ENCODE peak calls at places on chromosomes 6 and 20, in eight cellular contexts. K is aorta, S is mammary epithelial cell, V is astrocyte, A is pancreas, U is heart right ventricle, W is brain microvascular endothelial cell, B is transverse colon. O is an unnamed sample. For H3K36me3, the result is how much of the 10 kb centered on the place peaks cover.

GRCh38 chr6:148367418-148368024 is 24.9 kb downstream of the SASH1 start:
- DNase-seq in V (no peak), S (peak), B (no peak), K (peak), U (peak), W (peak), A (no peak), O (peak)

GRCh38 chr6:158686311-158686710 is 36.5 kb downstream of the SYTL3 start:
- DNase-seq in S (no peak), U (no peak), A (no peak), K (no peak), V (no peak), B (no peak), W (no peak), O (no peak)

GRCh38 chr6:80769101-80769500 is 662.6 kb downstream of the BCKDHB start:
- DNase-seq in W (peak), U (no peak), V (peak), K (no peak), A (no peak), B (no peak), S (no peak), O (no peak)

GRCh38 chr20:57159945-57160610 is 106.4 kb downstream of the BMP7 start:
- DNase-seq in W (no peak), A (no peak), S (no peak), U (no peak), V (no peak), K (peak), B (no peak), O (no peak)

GRCh38 chr6:136550045-136550329 is 235 bp downstream of the MAP7 start:
- DNase-seq in U (peak), K (peak), V (no peak), A (no peak), B (no peak), S (no peak), W (no peak), O (no peak)

GRCh38 chr6:150079604-150080003 is 10.7 kb upstream of the ULBP3 start:
- DNase-seq in V (peak), S (no peak), B (no peak), A (no peak), U (no peak), W (no peak), K (no peak), O (no peak)

GRCh38 chr6:25927721-25928359 is 2.7 kb downstream of the SLC17A2 start:
- DNase-seq in W (no peak), S (no peak), V (peak), K (no peak), A (no peak), U (no peak), B (no peak), O (no peak)

GRCh38 chr6:158061361-158061708 is 79.7 kb downstream of the SYNJ2 start:
- DNase-seq in S (no peak), K (peak), V (no peak), B (no peak), A (no peak), U (no peak), W (no peak), O (no peak)

GRCh38 chr20:13284830-13285229 is 63.8 kb downstream of the ISM1 start:
- DNase-seq in W (no peak), V (no peak), S (peak), B (no peak), K (no peak), U (no peak), A (no peak), O (no peak)

GRCh38 chr6:113642714-113643442 is 214.3 kb upstream of the MARCKS start:
- DNase-seq in K (no peak), S (no peak), V (no peak), B (peak), W (no peak), U (no peak), A (no peak), O (no peak)

GRCh38 chr6:99951016-99951805 is 42.8 kb downstream of the MCHR2 start:
- DNase-seq in U (no peak), B (no peak), K (no peak), S (no peak), A (no peak), W (no peak), V (no peak), O (no peak)

GRCh38 chr20:34145280-34145819 is 33.3 kb upstream of the EIF2S2 start:
- DNase-seq in S (no peak), A (no peak), U (no peak), K (no peak), V (no peak), W (no peak), B (no peak), O (no peak)

GRCh38 chr20:13322621-13323020 is 101.5 kb downstream of the ISM1 start:
- DNase-seq in V (no peak), K (no peak), S (no peak), A (no peak), W (no peak), U (no peak), B (no peak), O (no peak)

GRCh38 chr6:118317581-118318563 is 230.2 kb upstream of the PLN start:
- DNase-seq in B (no peak), A (no peak), V (peak), W (peak), U (no peak), K (no peak), S (no peak), O (no peak)

GRCh38 chr20:3739926-3740599 is 7.6 kb downstream of the HSPA12B start:
- DNase-seq in W (no peak), S (no peak), B (no peak), V (no peak), A (no peak), K (no peak), U (no peak), O (no peak)

GRCh38 chr20:58651548-58651822 is 402 bp downstream of the STX16 start:
- DNase-seq in S (no peak), W (no peak), K (no peak), U (no peak), A (no peak), B (no peak), V (no peak), O (no peak)

GRCh38 chr6:2758980-2759379 is 6.2 kb upstream of the WRNIP1 start:
- DNase-seq in V (no peak), B (no peak), W (no peak), U (no peak), K (no peak), S (no peak), A (no peak), O (no peak)

GRCh38 chr6:75381878-75382633 is 97.5 kb upstream of the TMEM30A start:
- DNase-seq in K (no peak), B (no peak), S (no peak), W (peak), A (no peak), U (no peak), V (peak), O (no peak)

GRCh38 chr20:46119547-46119946 is 1.4 kb downstream of the CD40 start:
- DNase-seq in A (no peak), S (no peak), U (no peak), K (no peak), W (no peak), B (no peak), V (no peak), O (no peak)

GRCh38 chr20:43514062-43514971 is 6.8 kb downstream of the L3MBTL1 start:
- DNase-seq in U (peak), A (peak), V (peak), S (peak), W (peak), B (peak), K (peak), O (no peak)

GRCh38 chr6:55943329-55943728 is 67.9 kb upstream of the BMP5 start:
- DNase-seq in U (no peak), W (peak), A (no peak), V (peak), S (no peak), B (no peak), K (no peak), O (peak)

GRCh38 chr6:131727467-131727866 is 16.6 kb upstream of the CTAGE9 start:
- DNase-seq in V (no peak), K (no peak), S (no peak), B (no peak), A (no peak), U (no peak), W (no peak), O (peak)

GRCh38 chr6:122788208-122788607 is 850 bp upstream of the SMPDL3A start:
- DNase-seq in B (no peak), K (no peak), A (no peak), W (no peak), S (no peak), U (no peak), V (no peak), O (no peak)

GRCh38 chr6:158104696-158105095 is 63.4 kb downstream of the SERAC1 start:
- DNase-seq in S (no peak), V (no peak), K (no peak), A (no peak), B (no peak), W (no peak), U (no peak), O (no peak)

GRCh38 chr6:138869343-138869742 is 73.5 kb downstream of the ECT2L start:
- DNase-seq in S (no peak), V (peak), K (no peak), B (no peak), W (no peak), A (no peak), U (peak), O (no peak)

GRCh38 chr20:63807654-63808053 is 23.4 kb downstream of the ZBTB46 start:
- DNase-seq in S (no peak), W (no peak), A (no peak), K (no peak), U (no peak), B (no peak), V (no peak), O (no peak)

GRCh38 chr6:132218063-132218696 is 183.1 kb downstream of the MOXD1 start:
- DNase-seq in W (peak), A (no peak), K (no peak), V (no peak), B (no peak), S (no peak), U (no peak), O (no peak)

GRCh38 chr6:14210663-14211595 is 93.4 kb downstream of the CD83 start:
- DNase-seq in B (peak), A (peak), U (peak), K (peak), W (peak), V (peak), S (peak), O (peak)

GRCh38 chr6:8888468-8888867 is 453.1 kb upstream of the SLC35B3 start:
- DNase-seq in K (no peak), S (no peak), U (no peak), V (no peak), W (no peak), A (no peak), B (no peak), O (no peak)

GRCh38 chr6:32627831-32628230 is 9.4 kb upstream of the HLA-DQA1 start:
- DNase-seq in V (no peak), W (peak), S (peak), B (peak), U (no peak), K (no peak), A (no peak), O (no peak)

DNA sequence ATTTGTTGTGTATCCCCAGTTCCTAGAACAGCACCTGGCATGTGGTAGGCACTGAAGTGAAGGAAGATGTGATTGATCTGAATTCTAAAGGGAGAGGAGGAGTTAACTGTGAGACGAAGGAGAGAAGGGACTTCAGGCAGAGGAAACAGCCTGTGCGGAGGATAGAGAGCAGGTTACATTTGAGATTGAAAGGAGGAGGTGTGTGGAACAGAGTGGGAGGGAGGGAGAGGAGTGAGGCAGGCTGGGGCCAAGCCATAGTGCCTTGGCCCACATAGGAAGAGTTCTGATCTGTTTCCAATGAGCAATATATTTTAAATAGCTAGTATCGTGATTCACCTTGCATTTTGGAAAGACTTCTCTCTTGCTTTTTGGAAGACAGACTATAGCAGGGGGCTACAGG is 13.9 kb upstream of the MROH8 start:
- DNase-seq in W (no peak), K (no peak), U (no peak), A (no peak), B (no peak), S (no peak), V (no peak), O (no peak)
- H3K36me3 ChIP-seq in W (under half), K (under half), U (under half), A (under half), B (under half), S (under half), V (under half), O (half or more)

GRCh38 chr6:116730513-116730912 is 35.0 kb downstream of the FAM162B start:
- DNase-seq in S (no peak), W (no peak), A (no peak), U (no peak), B (no peak), K (no peak), V (no peak), O (no peak)
- H3K36me3 ChIP-seq in S (under half), W (under half), A (under half), U (under half), B (half or more), K (under half), V (under half), O (under half)

GRCh38 chr20:62349537-62350097 is 17.5 kb downstream of the LAMA5 start:
- DNase-seq in B (no peak), K (no peak), U (no peak), W (no peak), V (no peak), A (no peak), S (no peak), O (no peak)
- H3K36me3 ChIP-seq in B (under half), K (under half), U (under half), W (half or more), V (under half), A (under half), S (under half), O (under half)

DNA sequence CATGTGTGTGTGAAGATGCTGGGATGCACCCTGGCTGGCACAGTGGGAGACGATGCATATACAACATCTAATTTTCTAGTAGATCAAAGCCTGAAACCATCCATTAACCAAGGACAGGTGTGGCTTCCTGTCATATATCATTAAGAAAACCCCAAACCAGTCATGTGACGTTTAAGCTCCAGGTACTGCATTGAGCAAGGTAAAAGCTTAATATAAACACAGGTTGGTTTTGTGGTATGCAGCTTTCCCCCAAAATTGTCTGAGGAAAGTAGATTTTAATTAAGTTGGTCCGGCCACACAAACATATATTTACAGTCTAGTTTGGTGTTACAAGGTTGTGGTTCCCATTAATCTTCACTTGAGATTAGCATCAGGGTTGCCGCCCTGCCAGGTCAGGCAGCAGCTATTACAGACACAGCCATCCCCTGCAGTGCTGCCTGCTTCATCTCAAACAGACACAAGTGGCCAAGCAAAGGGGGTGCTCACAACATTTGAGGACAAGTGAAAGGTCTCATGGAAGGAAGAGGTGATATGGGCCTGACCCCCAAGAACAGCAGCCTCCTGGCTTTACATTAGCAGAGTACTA is 48.6 kb upstream of the NAA20 start:
- DNase-seq in S (peak), W (no peak), B (no peak), A (no peak), V (no peak), K (no peak), U (no peak), O (no peak)
- H3K36me3 ChIP-seq in S (under half), W (under half), B (under half), A (under half), V (under half), K (under half), U (under half), O (under half)

GRCh38 chr6:36210886-36211595 is 14.5 kb downstream of the BRPF3 start:
- DNase-seq in U (no peak), W (no peak), A (no peak), B (no peak), S (no peak), K (no peak), V (no peak), O (no peak)

GRCh38 chr6:36204068-36204753 is 7.7 kb downstream of the BRPF3 start:
- DNase-seq in U (no peak), V (no peak), B (no peak), A (no peak), K (no peak), W (no peak), S (no peak), O (no peak)

GRCh38 chr6:36210157-36210556 is 13.6 kb downstream of the BRPF3 start:
- DNase-seq in S (no peak), K (no peak), U (no peak), B (peak), A (no peak), W (no peak), V (no peak), O (no peak)

GRCh38 chr6:36207155-36207554 is 10.6 kb downstream of the BRPF3 start:
- DNase-seq in V (no peak), S (no peak), W (no peak), U (no peak), A (no peak), K (no peak), B (peak), O (no peak)

DNA sequence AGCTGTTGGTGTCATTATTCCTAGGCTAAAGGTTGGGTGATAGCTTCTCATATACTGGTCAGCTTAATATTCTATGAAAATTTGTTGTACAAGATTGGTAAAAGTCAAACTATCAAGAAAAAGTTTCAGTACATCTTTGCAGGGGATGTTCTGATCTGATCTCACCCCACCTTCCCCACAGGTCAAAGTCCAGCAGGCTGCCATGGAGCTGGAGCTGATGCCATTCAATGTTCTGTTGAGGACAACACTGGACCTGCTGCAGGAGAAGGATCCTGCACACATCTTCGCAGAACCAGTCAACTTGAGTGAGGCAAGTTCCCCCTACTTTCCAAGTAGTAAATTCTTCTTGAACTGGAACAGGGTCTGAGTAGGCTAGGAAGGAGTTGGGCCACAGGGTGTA is 13.1 kb downstream of the BRPF3 start:
- DNase-seq in A (no peak), K (no peak), V (no peak), U (no peak), W (no peak), S (no peak), B (peak), O (no peak)
- H3K36me3 ChIP-seq in A (half or more), K (under half), V (under half), U (half or more), W (half or more), S (under half), B (half or more), O (half or more)

DNA sequence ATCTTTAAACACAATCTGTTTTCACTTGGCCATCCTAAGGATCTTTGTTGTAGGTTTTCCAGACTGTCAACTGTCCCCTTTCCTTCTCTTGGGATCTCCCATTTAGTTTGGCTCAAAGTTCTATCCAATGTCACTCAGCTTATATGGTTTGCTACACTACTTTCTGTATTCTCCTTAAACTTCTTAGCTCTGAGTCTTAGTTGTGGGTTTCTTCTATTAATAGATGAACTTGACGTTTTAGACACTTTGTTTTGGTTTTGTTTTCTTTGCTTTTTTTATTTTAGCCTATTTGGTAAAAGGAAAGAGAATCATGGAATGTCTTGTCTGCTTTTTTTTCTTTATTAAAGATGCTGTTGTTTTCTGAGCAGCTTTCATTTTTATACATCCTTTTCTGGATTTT is 11.4 kb downstream of the RMND1 start:
- DNase-seq in B (no peak), A (no peak), U (no peak), S (no peak), K (no peak), V (no peak), W (no peak), O (no peak)
- H3K36me3 ChIP-seq in B (under half), A (under half), U (under half), S (under half), K (under half), V (under half), W (under half), O (under half)

GRCh38 chr20:25256226-25256859 is 8.5 kb downstream of the PYGB start:
- DNase-seq in W (no peak), U (no peak), A (no peak), K (no peak), S (no peak), B (peak), V (no peak), O (no peak)

GRCh38 chr20:25253606-25254275 is 5.9 kb downstream of the PYGB start:
- DNase-seq in A (no peak), B (peak), V (no peak), U (no peak), S (no peak), W (no peak), K (no peak), O (no peak)

GRCh38 chr20:25257130-25257529 is 9.2 kb downstream of the PYGB start:
- DNase-seq in V (no peak), W (no peak), U (no peak), A (no peak), S (no peak), B (peak), K (no peak), O (no peak)

GRCh38 chr20:25254571-25254970 is 6.7 kb downstream of the PYGB start:
- DNase-seq in S (no peak), B (peak), K (no peak), V (no peak), U (no peak), A (no peak), W (no peak), O (no peak)

GRCh38 chr20:25254986-25255680 is 7.2 kb downstream of the PYGB start:
- DNase-seq in V (no peak), S (peak), U (peak), A (no peak), W (no peak), K (peak), B (peak), O (no peak)
- H3K36me3 ChIP-seq in V (under half), S (under half), U (under half), A (under half), W (half or more), K (under half), B (under half), O (half or more)

GRCh38 chr20:41168281-41169183 is 31.2 kb downstream of the PLCG1 start:
- DNase-seq in S (no peak), W (no peak), U (no peak), V (no peak), B (peak), A (peak), K (peak), O (no peak)

GRCh38 chr20:41169791-41170351 is 32.5 kb downstream of the PLCG1 start:
- DNase-seq in K (peak), U (no peak), V (peak), B (peak), A (peak), S (peak), W (peak), O (no peak)

GRCh38 chr20:41167481-41168253 is 30.3 kb downstream of the PLCG1 start:
- DNase-seq in W (no peak), K (peak), S (no peak), A (no peak), V (no peak), U (no peak), B (peak), O (no peak)

GRCh38 chr20:41170386-41171105 is 33.2 kb downstream of the PLCG1 start:
- DNase-seq in W (no peak), B (peak), S (no peak), K (peak), A (no peak), V (no peak), U (no peak), O (no peak)

GRCh38 chr20:41169184-41169690 is 31.9 kb downstream of the PLCG1 start:
- DNase-seq in U (no peak), B (no peak), V (no peak), A (no peak), W (no peak), K (peak), S (no peak), O (no peak)
- H3K36me3 ChIP-seq in U (under half), B (under half), V (half or more), A (under half), W (half or more), K (under half), S (under half), O (half or more)